ENCODE peak calls at places on chromosomes 7 and 10, in four cellular contexts. One of them, this sample, is unnamed. For H3K4me1, the result is how much of the 10 kb centered on the place peaks cover.

GRCh38 chr7:45576249-45576929 is 2.2 kb downstream of the ADCY1 start:
- DNase-seq in K562: no peak
- DNase-seq in HepG2: no peak
- DNase-seq in A549: no peak
- DNase-seq in this sample: no peak

GRCh38 chr10:131723601-131724530 is 176.9 kb upstream of the PPP2R2D start:
- DNase-seq in HepG2: no peak
- DNase-seq in A549: no peak
- DNase-seq in K562: no peak
- DNase-seq in this sample: no peak

GRCh38 chr7:117825132-117825531 is 48.1 kb downstream of the CTTNBP2 start:
- DNase-seq in K562: no peak
- DNase-seq in A549: no peak
- DNase-seq in HepG2: no peak
- DNase-seq in this sample: peak

GRCh38 chr7:45066409-45066808 is 22.4 kb downstream of the NACAD start:
- DNase-seq in A549: no peak
- DNase-seq in K562: no peak
- DNase-seq in HepG2: no peak
- DNase-seq in this sample: no peak

GRCh38 chr10:96287392-96288105 is 16.2 kb upstream of the BLNK start:
- DNase-seq in K562: no peak
- DNase-seq in A549: no peak
- DNase-seq in HepG2: peak
- DNase-seq in this sample: no peak

GRCh38 chr7:17520941-17521340 is 222.5 kb downstream of the AHR start:
- DNase-seq in A549: no peak
- DNase-seq in HepG2: no peak
- DNase-seq in K562: no peak
- DNase-seq in this sample: peak

GRCh38 chr7:137687556-137688280 is 159.1 kb downstream of the DGKI start:
- DNase-seq in A549: no peak
- DNase-seq in HepG2: no peak
- DNase-seq in K562: no peak
- DNase-seq in this sample: peak

GRCh38 chr10:47035447-47036337 is 124.5 kb downstream of the PTPN20 start:
- DNase-seq in HepG2: no peak
- DNase-seq in K562: no peak
- DNase-seq in A549: no peak
- DNase-seq in this sample: no peak

GRCh38 chr10:6275022-6275997 is 72.6 kb downstream of the PFKFB3 start:
- DNase-seq in HepG2: peak
- DNase-seq in A549: peak
- DNase-seq in K562: peak
- DNase-seq in this sample: peak

GRCh38 chr7:135925205-135925604 is 52.0 kb downstream of the MTPN start:
- DNase-seq in HepG2: no peak
- DNase-seq in K562: no peak
- DNase-seq in A549: no peak
- DNase-seq in this sample: peak

GRCh38 chr10:71255817-71256660 is 43.7 kb downstream of the UNC5B start:
- DNase-seq in K562: no peak
- DNase-seq in HepG2: no peak
- DNase-seq in A549: no peak
- DNase-seq in this sample: peak

GRCh38 chr7:4739528-4739992 is 35.9 kb upstream of the AP5Z1 start:
- DNase-seq in K562: peak
- DNase-seq in HepG2: peak
- DNase-seq in A549: peak
- DNase-seq in this sample: peak

GRCh38 chr7:41576176-41576575 is 126.7 kb downstream of the INHBA start:
- DNase-seq in A549: no peak
- DNase-seq in HepG2: no peak
- DNase-seq in K562: no peak
- DNase-seq in this sample: peak

GRCh38 chr7:6619961-6620360 is 4.6 kb downstream of the ZNF853 start:
- DNase-seq in HepG2: no peak
- DNase-seq in A549: no peak
- DNase-seq in K562: no peak
- DNase-seq in this sample: no peak

GRCh38 chr7:22786290-22786932 is 36.2 kb downstream of the TOMM7 start:
- DNase-seq in K562: no peak
- DNase-seq in HepG2: peak
- DNase-seq in A549: no peak
- DNase-seq in this sample: no peak

GRCh38 chr10:16967866-16968721 is 150.9 kb upstream of the RSU1 start:
- DNase-seq in A549: peak
- DNase-seq in HepG2: peak
- DNase-seq in K562: no peak
- DNase-seq in this sample: peak

GRCh38 chr10:97781541-97782331 is 9.9 kb upstream of the SFRP5 start:
- DNase-seq in HepG2: no peak
- DNase-seq in A549: no peak
- DNase-seq in K562: no peak
- DNase-seq in this sample: no peak

GRCh38 chr7:29684787-29685650 is 121.3 kb upstream of the WIPF3 start:
- DNase-seq in HepG2: peak
- DNase-seq in K562: peak
- DNase-seq in A549: peak
- DNase-seq in this sample: peak

GRCh38 chr10:63547628-63548356 is 26.6 kb downstream of the REEP3 start:
- DNase-seq in HepG2: no peak
- DNase-seq in A549: no peak
- DNase-seq in K562: peak
- DNase-seq in this sample: peak

GRCh38 chr7:73742338-73742752 is 3.7 kb upstream of the ABHD11 start:
- DNase-seq in K562: peak
- DNase-seq in A549: no peak
- DNase-seq in HepG2: no peak
- DNase-seq in this sample: no peak
- TF ChIP-seq RAD21 in K562: no peak
- TF ChIP-seq RAD21 in A549: no peak
- TF ChIP-seq RAD21 in HepG2: no peak
- TF ChIP-seq RAD21 in this sample: no peak

DNA sequence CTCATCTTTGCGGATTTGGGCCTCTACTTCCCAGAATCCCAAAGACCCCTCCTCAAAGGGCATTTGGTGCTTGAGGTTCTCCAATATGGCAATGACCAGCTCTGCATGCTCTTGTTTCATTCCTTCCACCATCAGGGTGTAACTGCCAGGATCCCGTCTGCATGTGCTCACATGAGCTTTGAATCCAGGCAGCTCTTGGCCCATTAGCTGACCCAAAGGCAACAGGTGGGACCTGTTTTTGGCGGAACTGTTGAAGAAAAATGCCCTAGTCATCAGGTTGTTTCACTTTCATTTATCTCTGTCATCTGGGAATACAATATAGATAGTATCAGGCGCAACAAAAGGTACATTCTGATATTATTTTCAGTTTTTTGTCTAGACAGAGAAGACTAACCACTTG is 159.1 kb upstream of the TCF7L2 start:
- DNase-seq in A549: no peak
- DNase-seq in K562: no peak
- DNase-seq in HepG2: no peak
- DNase-seq in this sample: no peak
- H3K4me1 ChIP-seq in A549: under half
- H3K4me1 ChIP-seq in K562: under half
- H3K4me1 ChIP-seq in HepG2: under half
- H3K4me1 ChIP-seq in this sample: under half

GRCh38 chr10:11448545-11449244 is 162.8 kb downstream of the USP6NL start:
- DNase-seq in K562: no peak
- DNase-seq in A549: no peak
- DNase-seq in HepG2: no peak
- DNase-seq in this sample: no peak
- TF ChIP-seq MAZ in K562: no peak
- TF ChIP-seq MAZ in A549: no peak
- TF ChIP-seq MAZ in HepG2: no peak
- TF ChIP-seq MAZ in this sample: no peak

GRCh38 chr7:142499641-142500040 is 241.8 kb upstream of the PRSS58 start:
- DNase-seq in HepG2: no peak
- DNase-seq in K562: no peak
- DNase-seq in A549: no peak
- DNase-seq in this sample: no peak

GRCh38 chr7:142494021-142494420 is 236.2 kb upstream of the PRSS58 start:
- DNase-seq in K562: no peak
- DNase-seq in A549: no peak
- DNase-seq in HepG2: no peak
- DNase-seq in this sample: no peak

GRCh38 chr7:142500364-142500763 is 242.5 kb upstream of the PRSS58 start:
- DNase-seq in HepG2: no peak
- DNase-seq in A549: no peak
- DNase-seq in K562: no peak
- DNase-seq in this sample: no peak

GRCh38 chr7:142498364-142498763 is 240.5 kb upstream of the PRSS58 start:
- DNase-seq in HepG2: no peak
- DNase-seq in K562: no peak
- DNase-seq in A549: no peak
- DNase-seq in this sample: peak

DNA sequence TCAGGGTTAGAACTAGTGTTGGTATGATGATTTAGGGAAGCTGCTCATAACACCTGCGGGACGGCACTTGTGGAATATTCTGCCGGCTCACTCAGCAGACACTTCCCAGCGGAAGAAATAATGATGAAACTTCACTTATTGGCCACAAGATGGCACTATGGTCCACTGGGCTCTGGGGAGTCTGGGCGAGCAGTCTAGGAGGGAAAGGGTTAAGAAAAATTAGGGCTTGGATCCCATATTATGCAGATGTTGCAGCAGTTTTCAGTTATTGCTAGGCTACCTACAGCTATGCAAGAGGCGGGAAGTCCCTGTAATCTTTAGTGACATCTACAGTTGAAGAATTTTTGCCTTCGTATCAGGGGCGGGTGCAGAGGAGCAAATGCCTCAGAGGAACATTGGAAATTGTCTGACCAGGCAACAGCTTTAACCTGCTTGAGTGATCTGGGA is 238.7 kb upstream of the PRSS58 start:
- DNase-seq in HepG2: peak
- DNase-seq in A549: no peak
- DNase-seq in K562: peak
- DNase-seq in this sample: peak
- TF ChIP-seq RAD21 in HepG2: no peak
- TF ChIP-seq RAD21 in A549: peak
- TF ChIP-seq RAD21 in K562: peak
- TF ChIP-seq RAD21 in this sample: peak

GRCh38 chr10:75207868-75208167 is 2.8 kb upstream of the VDAC2 start:
- DNase-seq in K562: no peak
- DNase-seq in HepG2: peak
- DNase-seq in A549: no peak
- DNase-seq in this sample: no peak

GRCh38 chr10:75208177-75208576 is 2.4 kb upstream of the VDAC2 start:
- DNase-seq in HepG2: no peak
- DNase-seq in K562: no peak
- DNase-seq in A549: no peak
- DNase-seq in this sample: peak

GRCh38 chr10:75209325-75210192 is 1.0 kb upstream of the VDAC2 start:
- DNase-seq in A549: no peak
- DNase-seq in HepG2: no peak
- DNase-seq in K562: peak
- DNase-seq in this sample: peak

GRCh38 chr10:75210193-75211006 is at the start of gene VDAC2:
- DNase-seq in A549: peak
- DNase-seq in K562: peak
- DNase-seq in HepG2: peak
- DNase-seq in this sample: peak

DNA sequence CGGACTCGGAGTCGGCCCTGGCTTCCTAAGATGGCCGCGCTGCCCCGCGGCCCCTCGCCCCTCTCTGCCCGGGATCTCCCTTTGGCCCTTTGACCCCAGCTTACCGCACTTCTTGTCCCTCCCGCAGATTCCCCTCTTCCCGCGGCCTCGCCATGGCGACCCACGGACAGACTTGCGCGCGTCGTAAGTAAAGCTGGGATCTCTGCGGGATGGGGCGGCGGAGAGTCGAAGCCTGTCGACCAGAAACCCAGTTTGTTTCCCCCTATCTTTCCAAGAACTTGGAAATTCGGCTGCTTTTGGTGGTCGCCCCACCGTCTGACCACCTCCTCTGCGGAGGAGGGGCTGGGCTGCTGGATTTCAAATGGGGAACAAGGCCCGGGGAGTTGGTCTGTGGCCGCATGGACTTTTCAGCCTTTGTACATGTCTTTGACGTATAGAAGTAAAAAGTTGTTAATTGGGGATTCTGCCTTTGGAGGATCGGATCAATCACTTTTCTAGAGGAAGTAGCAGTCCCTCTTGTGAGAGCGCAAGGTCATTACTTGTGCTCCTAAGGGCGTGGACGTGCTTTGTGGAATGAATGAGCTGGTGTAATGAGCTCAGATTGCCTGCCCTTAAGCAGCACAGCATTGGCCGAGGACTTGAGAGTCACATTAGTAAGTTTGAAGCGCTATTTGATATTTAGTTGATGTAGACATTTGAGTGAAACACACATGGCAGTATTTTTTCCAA is 575 bp downstream of the VDAC2 start:
- DNase-seq in K562: peak
- DNase-seq in HepG2: peak
- DNase-seq in A549: no peak
- DNase-seq in this sample: peak
- H3K4me1 ChIP-seq in K562: under half
- H3K4me1 ChIP-seq in HepG2: half or more
- H3K4me1 ChIP-seq in A549: half or more
- H3K4me1 ChIP-seq in this sample: under half

GRCh38 chr7:42886129-42886528 is 25.7 kb downstream of the C7orf25 start:
- DNase-seq in K562: no peak
- DNase-seq in A549: no peak
- DNase-seq in HepG2: no peak
- DNase-seq in this sample: no peak

GRCh38 chr7:42880392-42880791 is 31.5 kb downstream of the C7orf25 start:
- DNase-seq in HepG2: no peak
- DNase-seq in A549: no peak
- DNase-seq in K562: no peak
- DNase-seq in this sample: no peak

GRCh38 chr7:42878303-42878702 is 33.6 kb downstream of the C7orf25 start:
- DNase-seq in HepG2: no peak
- DNase-seq in A549: no peak
- DNase-seq in K562: no peak
- DNase-seq in this sample: no peak

GRCh38 chr7:42886866-42887509 is 24.9 kb downstream of the C7orf25 start:
- DNase-seq in HepG2: no peak
- DNase-seq in A549: no peak
- DNase-seq in K562: no peak
- DNase-seq in this sample: no peak

GRCh38 chr7:42883950-42884349 is 27.9 kb downstream of the C7orf25 start:
- DNase-seq in HepG2: no peak
- DNase-seq in K562: no peak
- DNase-seq in A549: no peak
- DNase-seq in this sample: peak
- TF ChIP-seq MAZ in HepG2: no peak
- TF ChIP-seq MAZ in K562: no peak
- TF ChIP-seq MAZ in A549: no peak
- TF ChIP-seq MAZ in this sample: no peak

GRCh38 chr10:4587466-4587865 is 238.5 kb upstream of the AKR1E2 start:
- DNase-seq in K562: no peak
- DNase-seq in A549: no peak
- DNase-seq in HepG2: no peak
- DNase-seq in this sample: no peak
- TF ChIP-seq RAD21 in K562: no peak
- TF ChIP-seq RAD21 in A549: no peak
- TF ChIP-seq RAD21 in HepG2: no peak
- TF ChIP-seq RAD21 in this sample: no peak